ENCODE peak calls at places on chromosomes 4 and X, in nine cellular contexts. J, D, A, U, R, B, W, M and G are unnamed samples.

GRCh38 chr4:139655116-139655515 is 10.5 kb upstream of the MGST2 start:
- DNase-seq in W (no peak), R (no peak), B (peak; percentile 69), D (peak; percentile 77), A (peak; percentile 61), M (no peak), J (peak; percentile 83), U (no peak), G (no peak)

GRCh38 chrX:130172127-130172834 is 519 bp downstream of the RAB33A start:
- DNase-seq in B (no peak), U (no peak), M (no peak), D (no peak), R (no peak), A (no peak), W (no peak), J (no peak), G (no peak)

GRCh38 chr4:48954314-48954713 is 31.8 kb upstream of the CWH43 start:
- DNase-seq in J (no peak), R (no peak), D (peak; percentile 34), W (no peak), M (no peak), B (no peak), A (no peak), U (no peak), G (no peak)

GRCh38 chrX:24899391-24899790 is 116.4 kb downstream of the ARX start:
- DNase-seq in W (no peak), U (no peak), R (no peak), A (no peak), J (peak; percentile 1), M (no peak), D (no peak), B (no peak), G (no peak)

GRCh38 chr4:154660052-154660451 is 47.6 kb upstream of the FGG start:
- DNase-seq in A (peak; percentile 16), M (no peak), J (peak; percentile 49), U (no peak), W (peak; percentile 67), D (peak; percentile 21), B (peak; percentile 56), R (no peak), G (no peak)

GRCh38 chrX:130025256-130025655 is 42.8 kb downstream of the BCORL1 start:
- DNase-seq in U (no peak), R (no peak), B (no peak), D (no peak), W (no peak), J (no peak), M (no peak), A (peak; percentile 6), G (no peak)

GRCh38 chr4:70706516-70706915 is 15.2 kb upstream of the RUFY3 start:
- DNase-seq in J (no peak), R (no peak), A (no peak), B (no peak), U (no peak), W (no peak), D (no peak), M (no peak), G (no peak)

GRCh38 chr4:73019462-73020047 is 50.0 kb downstream of the COX18 start:
- DNase-seq in D (peak; percentile 73), J (peak; percentile 63), W (no peak), B (peak; percentile 76), U (no peak), R (peak; percentile 37), A (peak; percentile 44), M (no peak), G (no peak)

GRCh38 chrX:32408389-32408788 is 803.0 kb downstream of the DMD start:
- DNase-seq in M (no peak), U (no peak), J (no peak), D (peak; percentile 13), A (no peak), W (no peak), R (peak; percentile 1), B (no peak), G (no peak)

GRCh38 chrX:9324676-9325075 is 140.2 kb upstream of the TBL1X start:
- DNase-seq in U (no peak), M (no peak), B (no peak), D (no peak), A (peak; percentile 29), J (no peak), R (no peak), W (no peak), G (no peak)

GRCh38 chrX:66203114-66203513 is 39.1 kb downstream of the HEPH start:
- DNase-seq in B (no peak), D (no peak), W (no peak), R (peak; percentile 12), J (no peak), U (no peak), A (peak; percentile 26), M (no peak), G (no peak)

GRCh38 chr4:17094811-17095210 is 196.4 kb upstream of the LDB2 start:
- DNase-seq in W (no peak), D (no peak), J (peak; percentile 26), M (no peak), A (no peak), B (peak; percentile 67), R (no peak), U (no peak), G (no peak)

GRCh38 chr4:54784188-54784671 is 126.5 kb downstream of the KIT start:
- DNase-seq in R (peak; percentile 73), D (peak; percentile 85), B (peak; percentile 92), U (no peak), A (no peak), J (peak; percentile 93), W (peak; percentile 51), M (peak; percentile 75), G (peak; percentile 34)

GRCh38 chr4:106816501-106816900 is 219.6 kb downstream of the DKK2 start:
- DNase-seq in A (no peak), W (no peak), D (peak; percentile 65), U (no peak), M (no peak), B (peak; percentile 22), R (no peak), J (no peak), G (no peak)

GRCh38 chr4:152323221-152323620 is 212.7 kb downstream of the FBXW7 start:
- DNase-seq in R (no peak), W (no peak), D (no peak), A (no peak), B (no peak), J (no peak), U (no peak), M (no peak), G (no peak)

GRCh38 chr4:152325831-152326230 is 210.1 kb downstream of the FBXW7 start:
- DNase-seq in D (no peak), M (no peak), J (no peak), B (no peak), R (no peak), W (no peak), A (no peak), U (no peak), G (no peak)

GRCh38 chr4:152316969-152317368 is 218.9 kb downstream of the FBXW7 start:
- DNase-seq in D (peak; percentile 46), U (no peak), R (no peak), B (peak; percentile 56), A (no peak), J (peak; percentile 9), W (no peak), M (no peak), G (no peak)

GRCh38 chr4:152321408-152321807 is 214.5 kb downstream of the FBXW7 start:
- DNase-seq in D (no peak), W (no peak), M (no peak), U (no peak), J (no peak), A (no peak), R (no peak), B (no peak), G (no peak)

GRCh38 chr4:152321923-152322322 is 214.0 kb downstream of the FBXW7 start:
- DNase-seq in W (no peak), D (no peak), R (no peak), J (no peak), U (no peak), M (no peak), A (no peak), B (no peak), G (no peak)
- TF ChIP-seq CTCF in W (no peak), D (no peak), R (no peak), J (no peak), U (no peak), M (no peak), A (no peak), B (no peak), G (no peak)

DNA sequence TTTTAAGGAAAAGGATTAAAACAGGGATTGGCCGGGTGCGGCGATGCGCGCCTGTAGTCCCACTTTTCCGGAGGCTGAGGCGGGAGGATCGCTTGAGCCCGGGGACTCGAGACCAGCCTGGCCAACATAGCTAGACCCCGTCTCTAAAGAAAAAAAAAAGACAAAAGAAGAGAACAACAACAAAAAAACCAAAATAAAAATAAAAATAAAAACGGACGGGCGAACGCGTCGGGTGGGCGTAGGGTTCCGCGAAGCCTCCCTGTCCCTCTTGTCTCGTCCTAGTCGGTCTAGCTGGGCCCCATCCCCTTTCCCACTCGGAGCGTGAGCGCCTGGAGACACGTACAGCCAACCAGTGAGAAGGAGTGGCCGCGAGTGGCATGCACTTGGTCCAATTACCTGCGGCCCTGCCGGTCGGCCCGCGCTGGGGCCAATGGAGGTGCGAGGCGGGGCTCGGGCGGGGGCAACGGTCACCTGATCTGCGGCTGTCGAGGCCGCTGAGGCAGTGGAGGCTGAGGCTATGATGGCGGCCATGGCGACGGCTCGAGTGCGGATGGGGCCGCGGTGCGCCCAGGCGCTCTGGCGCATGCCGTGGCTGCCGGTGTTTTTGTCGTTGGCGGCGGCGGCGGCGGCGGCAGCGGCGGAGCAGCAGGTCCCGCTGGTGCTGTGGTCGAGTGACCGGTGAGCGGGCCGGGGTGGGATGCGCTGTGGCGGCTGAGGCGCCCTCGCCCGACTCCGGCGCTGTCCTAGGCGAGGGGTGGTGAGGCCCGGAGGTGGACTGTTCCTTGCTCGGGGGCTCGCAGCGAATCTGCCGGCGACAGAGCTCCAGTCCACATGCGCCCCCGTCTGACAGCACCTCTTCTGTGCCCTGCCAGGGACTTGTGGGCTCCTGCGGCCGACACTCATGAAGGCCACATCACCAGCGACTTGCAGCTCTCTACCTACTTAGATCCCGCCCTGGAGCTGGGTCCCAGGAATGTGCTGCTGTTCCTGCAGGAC is at the start of gene ATP6AP1:
- DNase-seq in B (peak; percentile 93), W (peak; percentile 92), U (peak; percentile 88), J (peak; percentile 96), A (peak; percentile 93), M (peak; percentile 96), R (peak; percentile 90), D (peak; percentile 96), G (peak; percentile 91)
- TF ChIP-seq CTCF in B (no peak), W (no peak), U (no peak), J (no peak), A (no peak), M (no peak), R (no peak), D (no peak), G (no peak)

DNA sequence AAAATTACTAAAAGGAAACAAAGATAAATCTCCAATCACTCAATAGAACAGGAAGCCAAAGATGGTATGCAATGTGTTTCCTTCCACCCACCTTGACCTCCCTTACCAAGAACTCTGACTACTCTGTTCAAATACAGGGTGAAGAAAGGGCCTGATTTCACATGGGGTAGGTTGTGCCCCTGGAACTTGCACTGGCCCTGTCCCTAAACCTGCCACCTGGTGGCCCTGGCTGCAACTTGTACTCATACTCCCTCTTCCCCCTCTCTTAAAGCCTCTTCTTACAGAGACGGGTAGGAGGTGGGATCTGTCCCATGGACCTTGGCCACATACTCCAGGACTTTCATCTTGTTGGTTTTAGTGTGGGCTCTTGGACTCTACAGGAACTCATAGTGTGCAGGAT is 17.3 kb upstream of the TMEM185A start:
- DNase-seq in M (no peak), A (no peak), R (peak; percentile 4), D (no peak), U (no peak), J (no peak), B (no peak), W (no peak), G (no peak)
- TF ChIP-seq CTCF in M (no peak), A (no peak), R (no peak), D (peak; percentile 6), U (no peak), J (no peak), B (no peak), W (no peak), G (no peak)

GRCh38 chr4:187908731-187909130 is 86.8 kb upstream of the ZFP42 start:
- DNase-seq in W (no peak), R (no peak), A (no peak), D (no peak), B (no peak), M (no peak), U (no peak), J (no peak), G (no peak)
- TF ChIP-seq CTCF in W (no peak), R (no peak), A (no peak), D (no peak), B (no peak), M (no peak), U (no peak), J (no peak), G (no peak)